ENCODE peak calls at places on chromosomes 16 and 17, in five cellular contexts. One of them, this sample, is unnamed.

GRCh38 chr16:22001591-22001990 is 675 bp upstream of the PDZD9 start:
- DNase-seq in K562: no peak
- DNase-seq in GM12878: no peak
- DNase-seq in H1: no peak
- DNase-seq in HepG2: no peak
- DNase-seq in this sample: no peak

GRCh38 chr17:38910325-38910724 is 15.1 kb upstream of the LASP1NB start:
- DNase-seq in K562: no peak
- DNase-seq in H1: no peak
- DNase-seq in GM12878: no peak
- DNase-seq in HepG2: no peak
- DNase-seq in this sample: no peak

GRCh38 chr17:69103557-69104233 is 38.0 kb downstream of the ABCA6 start:
- DNase-seq in K562: peak
- DNase-seq in HepG2: peak
- DNase-seq in H1: no peak
- DNase-seq in GM12878: no peak
- DNase-seq in this sample: no peak

GRCh38 chr17:59373879-59374495 is 42.5 kb downstream of the YPEL2 start:
- DNase-seq in H1: no peak
- DNase-seq in GM12878: no peak
- DNase-seq in K562: no peak
- DNase-seq in HepG2: no peak
- DNase-seq in this sample: no peak

GRCh38 chr17:75723201-75723930 is 2.1 kb downstream of the ITGB4 start:
- DNase-seq in HepG2: no peak
- DNase-seq in GM12878: no peak
- DNase-seq in K562: no peak
- DNase-seq in H1: no peak
- DNase-seq in this sample: no peak

GRCh38 chr17:79949646-79950292 is 85.9 kb downstream of the TBC1D16 start:
- DNase-seq in K562: no peak
- DNase-seq in H1: peak
- DNase-seq in HepG2: no peak
- DNase-seq in GM12878: no peak
- DNase-seq in this sample: no peak

GRCh38 chr17:81685108-81685507 is 1.3 kb downstream of the HGS start:
- DNase-seq in K562: peak
- DNase-seq in GM12878: no peak
- DNase-seq in H1: no peak
- DNase-seq in HepG2: no peak
- DNase-seq in this sample: no peak

GRCh38 chr16:22721497-22722100 is 92.4 kb upstream of the HS3ST2 start:
- DNase-seq in HepG2: no peak
- DNase-seq in H1: no peak
- DNase-seq in K562: no peak
- DNase-seq in GM12878: no peak
- DNase-seq in this sample: no peak

GRCh38 chr16:10081201-10081940 is 100.9 kb downstream of the GRIN2A start:
- DNase-seq in GM12878: no peak
- DNase-seq in HepG2: no peak
- DNase-seq in K562: no peak
- DNase-seq in H1: no peak
- DNase-seq in this sample: no peak

GRCh38 chr17:10421211-10421610 is 539 bp downstream of the MYH8 start:
- DNase-seq in GM12878: no peak
- DNase-seq in HepG2: no peak
- DNase-seq in K562: no peak
- DNase-seq in H1: no peak
- DNase-seq in this sample: no peak

GRCh38 chr16:17351471-17352045 is 119.2 kb downstream of the XYLT1 start:
- DNase-seq in GM12878: no peak
- DNase-seq in K562: no peak
- DNase-seq in H1: no peak
- DNase-seq in HepG2: no peak
- DNase-seq in this sample: no peak

GRCh38 chr17:78140169-78141051 is 5.8 kb upstream of the C17orf99 start:
- DNase-seq in H1: peak
- DNase-seq in K562: peak
- DNase-seq in HepG2: peak
- DNase-seq in GM12878: peak
- DNase-seq in this sample: peak

GRCh38 chr16:28104404-28104803 is 40.9 kb upstream of the GSG1L start:
- DNase-seq in HepG2: no peak
- DNase-seq in K562: no peak
- DNase-seq in GM12878: no peak
- DNase-seq in H1: no peak
- DNase-seq in this sample: no peak

GRCh38 chr17:38325221-38325851 is 18.4 kb downstream of the GPR179 start:
- DNase-seq in HepG2: no peak
- DNase-seq in H1: no peak
- DNase-seq in K562: peak
- DNase-seq in GM12878: no peak
- DNase-seq in this sample: no peak

GRCh38 chr17:29569245-29569950 is 897 bp downstream of the TP53I13 start:
- DNase-seq in H1: no peak
- DNase-seq in HepG2: no peak
- DNase-seq in GM12878: no peak
- DNase-seq in K562: peak
- DNase-seq in this sample: no peak

GRCh38 chr16:57647136-57647875 is 18.9 kb downstream of the ADGRG1 start:
- DNase-seq in H1: no peak
- DNase-seq in K562: no peak
- DNase-seq in HepG2: no peak
- DNase-seq in GM12878: no peak
- DNase-seq in this sample: no peak

GRCh38 chr16:12497558-12497957 is 306.1 kb downstream of the CPPED1 start:
- DNase-seq in HepG2: no peak
- DNase-seq in GM12878: no peak
- DNase-seq in K562: no peak
- DNase-seq in H1: no peak
- DNase-seq in this sample: no peak

GRCh38 chr16:17289671-17290070 is 181.1 kb downstream of the XYLT1 start:
- DNase-seq in H1: no peak
- DNase-seq in K562: no peak
- DNase-seq in GM12878: no peak
- DNase-seq in HepG2: no peak
- DNase-seq in this sample: no peak

GRCh38 chr17:38350035-38350434 is 1.6 kb upstream of the SOCS7 start:
- DNase-seq in K562: no peak
- DNase-seq in H1: no peak
- DNase-seq in HepG2: no peak
- DNase-seq in GM12878: no peak
- DNase-seq in this sample: no peak

GRCh38 chr16:14132696-14133048 is 61.6 kb downstream of the MRTFB start:
- DNase-seq in H1: no peak
- DNase-seq in K562: no peak
- DNase-seq in GM12878: no peak
- DNase-seq in HepG2: no peak
- DNase-seq in this sample: no peak

GRCh38 chr16:27405546-27406451 is 3.8 kb downstream of the IL21R start:
- DNase-seq in H1: no peak
- DNase-seq in K562: no peak
- DNase-seq in HepG2: no peak
- DNase-seq in GM12878: no peak
- DNase-seq in this sample: no peak

GRCh38 chr16:27852681-27853080 is 210.8 kb downstream of the GSG1L start:
- DNase-seq in GM12878: no peak
- DNase-seq in H1: no peak
- DNase-seq in K562: no peak
- DNase-seq in HepG2: no peak
- DNase-seq in this sample: no peak

GRCh38 chr17:48510761-48511604 is 19.8 kb downstream of the HOXB1 start:
- DNase-seq in GM12878: peak
- DNase-seq in K562: no peak
- DNase-seq in H1: no peak
- DNase-seq in HepG2: no peak
- DNase-seq in this sample: no peak

GRCh38 chr16:66925322-66925840 is at the start of gene RRAD:
- DNase-seq in GM12878: no peak
- DNase-seq in H1: peak
- DNase-seq in HepG2: no peak
- DNase-seq in K562: peak
- DNase-seq in this sample: no peak

GRCh38 chr16:66926171-66926570 is 836 bp upstream of the RRAD start:
- DNase-seq in H1: no peak
- DNase-seq in HepG2: no peak
- DNase-seq in K562: no peak
- DNase-seq in GM12878: no peak
- DNase-seq in this sample: no peak

GRCh38 chr16:66928702-66929388 is 3.5 kb upstream of the RRAD start:
- DNase-seq in H1: peak
- DNase-seq in K562: peak
- DNase-seq in HepG2: peak
- DNase-seq in GM12878: no peak
- DNase-seq in this sample: no peak

GRCh38 chr16:66927918-66928649 is 2.7 kb upstream of the RRAD start:
- DNase-seq in K562: no peak
- DNase-seq in GM12878: no peak
- DNase-seq in HepG2: no peak
- DNase-seq in H1: no peak
- DNase-seq in this sample: no peak

GRCh38 chr16:66927012-66927436 is 1.7 kb upstream of the RRAD start:
- DNase-seq in GM12878: no peak
- DNase-seq in HepG2: peak
- DNase-seq in H1: no peak
- DNase-seq in K562: no peak
- DNase-seq in this sample: no peak
- H3K4me2 ChIP-seq in GM12878: peak
- H3K4me2 ChIP-seq in HepG2: peak
- H3K4me2 ChIP-seq in H1: no peak
- H3K4me2 ChIP-seq in K562: no peak
- H3K4me2 ChIP-seq in this sample: peak

GRCh38 chr17:49703557-49704277 is 4.0 kb downstream of the SLC35B1 start:
- DNase-seq in GM12878: no peak
- DNase-seq in H1: no peak
- DNase-seq in HepG2: peak
- DNase-seq in K562: peak
- DNase-seq in this sample: peak
- TF ChIP-seq YY1 in GM12878: no peak
- TF ChIP-seq YY1 in H1: no peak
- TF ChIP-seq YY1 in HepG2: no peak
- TF ChIP-seq YY1 in K562: no peak
- TF ChIP-seq YY1 in this sample: no peak

GRCh38 chr16:69769404-69769803 is 7.3 kb downstream of the WWP2 start:
- DNase-seq in K562: no peak
- DNase-seq in HepG2: no peak
- DNase-seq in GM12878: no peak
- DNase-seq in H1: no peak
- DNase-seq in this sample: no peak

GRCh38 chr16:69775535-69775934 is 13.4 kb downstream of the WWP2 start:
- DNase-seq in GM12878: no peak
- DNase-seq in K562: no peak
- DNase-seq in HepG2: no peak
- DNase-seq in H1: no peak
- DNase-seq in this sample: no peak

GRCh38 chr16:69772560-69773254 is 10.6 kb downstream of the WWP2 start:
- DNase-seq in K562: no peak
- DNase-seq in H1: no peak
- DNase-seq in GM12878: no peak
- DNase-seq in HepG2: no peak
- DNase-seq in this sample: no peak

GRCh38 chr16:69771651-69771967 is 9.5 kb downstream of the WWP2 start:
- DNase-seq in HepG2: no peak
- DNase-seq in GM12878: no peak
- DNase-seq in K562: no peak
- DNase-seq in H1: no peak
- DNase-seq in this sample: no peak

DNA sequence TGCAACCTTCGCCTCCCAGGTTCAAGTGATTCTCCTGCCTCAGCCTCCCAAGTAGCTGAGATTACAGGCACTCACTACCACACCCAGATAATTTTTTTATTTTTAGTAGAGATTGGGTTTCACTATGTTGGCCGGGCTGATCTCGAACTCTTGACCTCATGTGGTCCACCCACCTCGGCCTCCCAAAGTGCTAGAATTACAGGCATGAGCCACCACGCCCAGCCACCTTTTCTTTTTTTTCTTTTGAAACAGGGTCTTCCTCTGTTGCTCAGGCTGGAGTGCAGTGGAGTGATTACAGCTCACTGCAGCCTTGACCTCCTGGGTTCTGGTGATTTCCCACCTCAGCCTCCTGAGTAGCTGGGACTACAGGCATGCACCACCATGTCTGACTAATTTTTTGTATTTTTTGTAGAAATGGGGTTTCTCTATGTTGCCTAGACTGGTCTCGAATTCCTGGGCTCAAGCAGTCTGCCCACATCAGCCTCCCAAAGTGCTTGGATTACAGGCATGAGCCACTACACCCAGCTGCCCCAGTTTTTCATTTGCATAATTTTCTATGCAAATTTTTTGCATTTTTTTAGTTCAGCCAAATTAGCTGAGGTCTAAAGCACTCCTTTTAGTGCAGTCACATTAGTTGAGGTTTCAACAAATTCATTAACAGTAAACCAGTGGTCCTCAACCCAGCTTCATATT is 11.3 kb downstream of the WWP2 start:
- DNase-seq in GM12878: no peak
- DNase-seq in K562: peak
- DNase-seq in HepG2: no peak
- DNase-seq in H1: no peak
- DNase-seq in this sample: no peak
- H3K4me2 ChIP-seq in GM12878: peak
- H3K4me2 ChIP-seq in K562: no peak
- H3K4me2 ChIP-seq in HepG2: no peak
- H3K4me2 ChIP-seq in H1: no peak
- H3K4me2 ChIP-seq in this sample: peak

GRCh38 chr17:41500131-41500911 is 5.1 kb downstream of the KRT13 start:
- DNase-seq in GM12878: no peak
- DNase-seq in K562: peak
- DNase-seq in HepG2: no peak
- DNase-seq in H1: no peak
- DNase-seq in this sample: peak

GRCh38 chr17:41504126-41504977 is 1.1 kb downstream of the KRT13 start:
- DNase-seq in H1: no peak
- DNase-seq in HepG2: no peak
- DNase-seq in K562: no peak
- DNase-seq in GM12878: no peak
- DNase-seq in this sample: no peak

GRCh38 chr17:41505007-41505835 is at the start of gene KRT13:
- DNase-seq in HepG2: no peak
- DNase-seq in GM12878: no peak
- DNase-seq in H1: no peak
- DNase-seq in K562: no peak
- DNase-seq in this sample: no peak

GRCh38 chr17:41505836-41506767 is 690 bp upstream of the KRT13 start:
- DNase-seq in H1: no peak
- DNase-seq in K562: peak
- DNase-seq in GM12878: no peak
- DNase-seq in HepG2: no peak
- DNase-seq in this sample: no peak

DNA sequence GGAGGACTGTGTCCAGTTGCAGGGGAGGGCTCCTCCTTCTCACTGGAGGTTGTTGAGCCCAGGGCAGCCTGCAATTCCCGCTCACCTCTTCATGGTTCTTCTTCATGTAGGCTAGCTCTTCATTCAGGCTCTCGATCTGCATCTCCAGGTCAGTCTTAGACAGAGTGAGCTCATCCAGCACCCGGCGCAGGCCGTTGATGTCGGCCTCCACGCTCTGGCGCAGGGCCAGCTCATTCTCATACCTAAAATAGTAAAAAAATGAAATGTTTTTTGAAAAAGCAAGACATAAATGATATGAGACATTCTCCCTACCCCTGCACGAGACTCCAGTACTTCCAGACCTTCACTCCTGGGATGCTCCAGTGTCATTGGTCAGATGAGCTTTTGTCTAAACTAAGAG is 2.2 kb downstream of the KRT13 start:
- DNase-seq in GM12878: no peak
- DNase-seq in K562: no peak
- DNase-seq in HepG2: no peak
- DNase-seq in H1: no peak
- DNase-seq in this sample: no peak
- TF ChIP-seq YY1 in GM12878: no peak
- TF ChIP-seq YY1 in K562: no peak
- TF ChIP-seq YY1 in HepG2: no peak
- TF ChIP-seq YY1 in H1: no peak
- TF ChIP-seq YY1 in this sample: no peak